ENCODE peak calls at places on chromosomes 4 and X, in six cellular contexts. K is A172; M is fibroblast of pulmonary artery; Y is dorsolateral prefrontal cortex; X is CD8-positive, alpha-beta T cell; I is cardiac fibroblast. D is an unnamed sample.

GRCh38 chr4:81528979-81529378 is 57.3 kb upstream of the RASGEF1B start:
- DNase-seq in K (no peak), M (no peak), Y (no peak), X (no peak), I (no peak), D (no peak)

GRCh38 chrX:15497865-15498264 is 2.7 kb upstream of the BMX start:
- DNase-seq in K (peak), M (peak), Y (no peak), X (peak), I (peak), D (peak)

GRCh38 chr4:147103403-147103946 is 157.8 kb upstream of the TTC29 start:
- DNase-seq in K (peak), M (peak), Y (peak), X (no peak), I (peak), D (no peak)

GRCh38 chr4:88616275-88616996 is 24.2 kb downstream of the HERC3 start:
- DNase-seq in K (peak), M (peak), Y (no peak), X (no peak), I (peak), D (no peak)

GRCh38 chr4:99875073-99875472 is 19.2 kb downstream of the LAMTOR3 start:
- DNase-seq in K (no peak), M (no peak), Y (no peak), X (no peak), I (no peak), D (no peak)

GRCh38 chrX:9668537-9668936 is 97.1 kb downstream of the GPR143 start:
- DNase-seq in K (peak), M (peak), Y (no peak), X (no peak), I (peak), D (no peak)

GRCh38 chrX:150569155-150569477 is 695 bp downstream of the MTM1 start:
- DNase-seq in K (no peak), M (peak), Y (no peak), X (peak), I (peak), D (peak)

GRCh38 chr4:48068182-48068581 is 51.6 kb downstream of the NIPAL1 start:
- DNase-seq in K (no peak), M (no peak), Y (no peak), X (no peak), I (no peak), D (no peak)

GRCh38 chr4:89518259-89518658 is 210.7 kb upstream of the GPRIN3 start:
- DNase-seq in K (no peak), M (no peak), Y (no peak), X (no peak), I (no peak), D (no peak)

GRCh38 chrX:150990910-150991309 is 7.8 kb downstream of the HMGB3 start:
- DNase-seq in K (peak), M (no peak), Y (no peak), X (no peak), I (no peak), D (no peak)